ENCODE peak calls at places on chromosomes 6 and 20, in five cellular contexts. W is dorsolateral prefrontal cortex, A is kidney, O is omental fat pad, J is astrocyte of the spinal cord. G is an unnamed sample.

GRCh38 chr20:21520702-21521595 is 7.1 kb upstream of the NKX2-2 start:
- DNase-seq in W (no peak), A (no peak), O (no peak), J (no peak), G (no peak)

GRCh38 chr20:53699085-53699717 is 105.6 kb upstream of the ZNF217 start:
- DNase-seq in W (no peak), A (no peak), O (no peak), J (no peak), G (no peak)

GRCh38 chr6:167569041-167569805 is 244.3 kb downstream of the TTLL2 start:
- DNase-seq in W (no peak), A (no peak), O (peak), J (no peak), G (peak)

GRCh38 chr6:159961523-159961922 is 7.4 kb upstream of the IGF2R start:
- DNase-seq in W (no peak), A (no peak), O (no peak), J (no peak), G (no peak)

GRCh38 chr20:59764037-59764436 is 159.7 kb downstream of the PHACTR3 start:
- DNase-seq in W (no peak), A (no peak), O (no peak), J (no peak), G (no peak)

GRCh38 chr6:170295519-170296422 is 4.9 kb upstream of the DLL1 start:
- DNase-seq in W (no peak), A (peak), O (no peak), J (no peak), G (no peak)

GRCh38 chr20:20743511-20744169 is 31.2 kb upstream of the RALGAPA2 start:
- DNase-seq in W (peak), A (peak), O (no peak), J (peak), G (no peak)

GRCh38 chr6:34011298-34011697 is 134.6 kb downstream of the GRM4 start:
- DNase-seq in W (no peak), A (peak), O (no peak), J (no peak), G (no peak)

GRCh38 chr6:35363293-35363750 is 21.0 kb downstream of the PPARD start:
- DNase-seq in W (no peak), A (no peak), O (no peak), J (peak), G (no peak)

GRCh38 chr6:14549319-14549770 is 431.8 kb downstream of the CD83 start:
- DNase-seq in W (no peak), A (no peak), O (no peak), J (no peak), G (no peak)

GRCh38 chr6:43807228-43808061 is 37.4 kb downstream of the VEGFA start:
- DNase-seq in W (no peak), A (no peak), O (no peak), J (no peak), G (no peak)

DNA sequence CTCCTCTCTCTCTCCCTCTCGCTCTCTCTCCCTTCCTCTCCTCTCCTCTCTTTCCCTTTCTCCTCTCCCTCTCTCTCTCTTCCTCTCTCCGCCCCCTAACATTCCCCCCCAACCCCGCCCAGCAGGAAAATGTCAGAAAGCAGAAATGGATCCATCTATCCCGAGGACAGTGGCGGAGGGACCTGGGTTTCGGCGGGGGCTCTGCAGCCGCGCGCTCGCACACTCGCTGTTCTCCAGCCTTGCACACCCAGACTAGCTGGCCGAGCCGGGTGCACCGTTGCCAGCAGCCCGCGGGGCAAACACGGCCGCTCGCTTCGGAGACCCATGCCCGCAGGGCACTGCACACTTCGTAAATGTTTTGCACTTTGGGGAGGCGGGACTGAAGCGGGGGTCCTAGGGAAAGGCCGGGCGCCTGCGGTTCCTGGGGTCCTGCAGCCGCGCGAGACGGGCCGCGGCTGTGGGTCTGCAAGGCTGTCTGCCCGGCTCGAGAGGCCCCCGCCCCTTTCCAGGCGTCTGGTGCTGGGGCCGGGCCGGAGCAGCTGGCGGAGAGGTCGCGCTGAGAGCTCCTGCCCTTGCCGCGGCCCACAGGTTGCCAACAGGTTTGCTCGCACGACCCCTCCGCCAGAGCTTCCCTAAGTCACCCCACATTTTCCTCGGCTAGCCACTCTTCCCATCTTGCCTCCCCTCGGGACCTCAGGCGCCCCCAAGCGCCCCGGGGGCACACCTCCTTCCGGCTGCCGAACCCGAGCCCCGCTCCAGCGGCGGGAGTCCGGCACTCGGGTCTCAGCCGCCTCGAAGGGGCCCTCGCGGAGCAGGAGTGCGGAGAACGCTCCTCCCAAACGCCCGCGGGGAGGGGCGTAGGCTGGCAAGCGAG is 818 bp upstream of the MDGA1 start:
- DNase-seq in W (peak), A (no peak), O (no peak), J (peak), G (peak)
- TF ChIP-seq CTCF in W (no peak), A (peak), O (no peak), J (no peak), G (no peak)

GRCh38 chr6:51349866-51350265 is 531.2 kb downstream of the TFAP2B start:
- DNase-seq in W (no peak), A (no peak), O (no peak), J (no peak), G (no peak)

GRCh38 chr6:51352506-51353029 is 533.9 kb downstream of the TFAP2B start:
- DNase-seq in W (no peak), A (no peak), O (no peak), J (no peak), G (no peak)

DNA sequence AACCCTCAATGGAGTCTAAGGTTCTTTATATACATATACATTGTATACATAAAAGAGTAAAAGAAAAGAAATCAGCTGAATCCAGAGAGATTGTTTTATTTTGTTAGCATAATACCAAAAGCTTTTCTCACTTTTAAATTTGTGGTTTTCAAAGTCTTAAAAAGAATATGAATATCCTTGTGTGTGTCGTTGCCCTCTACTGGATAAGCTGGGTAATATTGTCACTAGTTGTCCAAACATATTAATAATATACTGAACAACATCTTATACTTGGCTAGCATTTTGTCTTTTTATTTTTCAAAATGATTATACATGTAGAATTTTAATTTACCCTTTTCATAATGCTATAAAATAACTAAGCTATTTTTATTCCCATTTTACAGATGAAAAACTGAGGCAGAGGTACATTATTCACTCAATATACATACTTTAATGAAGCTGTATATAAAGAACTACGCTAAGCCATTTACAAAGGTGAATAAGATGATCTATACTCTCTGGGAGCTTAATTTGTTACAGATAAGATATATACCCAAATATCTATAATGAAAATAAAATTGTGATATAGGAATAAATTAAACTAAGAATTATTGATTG is 531.7 kb downstream of the TFAP2B start:
- DNase-seq in W (no peak), A (no peak), O (no peak), J (peak), G (no peak)
- TF ChIP-seq CTCF in W (peak), A (peak), O (no peak), J (peak), G (peak)

DNA sequence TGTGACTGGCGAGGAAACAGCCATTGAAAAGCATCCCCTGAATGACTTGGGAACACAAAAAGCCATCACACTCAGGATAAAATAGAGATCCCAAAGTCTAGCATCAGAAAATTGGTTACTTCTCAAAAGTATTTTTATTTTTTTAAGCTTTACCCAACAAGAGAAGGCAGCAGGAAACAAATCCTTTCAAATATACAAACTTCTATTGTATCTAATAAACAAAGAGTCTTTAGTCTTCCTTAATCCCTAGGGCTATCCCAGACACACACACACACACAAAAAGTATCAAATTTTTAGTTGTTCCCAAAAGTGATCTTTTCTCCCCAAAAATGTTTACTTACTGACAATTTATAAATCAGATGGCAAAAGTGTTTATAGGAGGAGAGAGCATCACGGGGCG is 33.2 kb upstream of the MARCKS start:
- DNase-seq in W (no peak), A (no peak), O (no peak), J (no peak), G (no peak)
- TF ChIP-seq CTCF in W (no peak), A (no peak), O (no peak), J (no peak), G (no peak)

DNA sequence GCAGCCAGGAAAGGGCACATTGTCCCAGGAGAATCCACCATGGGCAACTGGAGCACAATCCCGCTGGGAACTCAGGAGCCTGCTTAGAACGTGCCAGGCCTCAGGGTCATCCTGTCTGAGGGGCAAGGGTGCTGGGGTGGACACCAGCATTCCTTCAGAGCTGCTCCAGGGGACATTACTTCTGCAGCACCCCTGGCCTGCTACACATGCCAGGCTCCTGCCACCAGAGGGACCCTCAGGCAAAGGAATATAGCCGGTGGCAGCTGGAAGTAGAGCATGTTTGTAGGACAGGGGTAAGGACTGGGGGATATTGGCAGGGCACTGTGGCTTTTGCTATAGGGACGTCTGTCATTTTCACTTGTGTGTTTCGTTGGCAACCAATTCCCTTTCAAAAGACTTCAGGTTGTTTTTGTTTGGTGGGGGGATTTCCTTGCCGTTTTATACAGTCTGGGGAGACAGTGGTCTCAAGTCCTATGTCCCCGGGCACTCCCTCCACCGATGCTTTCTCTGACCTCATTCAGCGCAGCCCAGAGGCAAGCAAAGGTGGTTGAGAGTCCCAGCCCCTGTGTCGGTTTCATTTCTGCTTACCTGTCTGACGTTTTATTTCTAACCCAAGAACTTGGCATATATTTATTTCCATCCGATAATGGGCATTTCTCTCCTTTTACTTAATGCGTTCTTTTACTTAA is 130.8 kb downstream of the JPH2 start:
- DNase-seq in W (no peak), A (no peak), O (no peak), J (no peak), G (no peak)
- TF ChIP-seq CTCF in W (peak), A (peak), O (no peak), J (peak), G (no peak)

G was measured in mesothelial cell of epicardium.